ENCODE peak calls at places on chromosomes 5 and 9, in seven cellular contexts. One of them, this sample, is unnamed.
A peak's percentile ranks its signal among the peaks of the same experiment; 100 is the strongest.

GRCh38 chr5:36457511-36458260 is 148.7 kb upstream of the SLC1A3 start:
- DNase-seq in fibroblast of mammary gland: peak; percentile 30
- DNase-seq in lower leg skin: no peak
- DNase-seq in sigmoid colon: no peak
- DNase-seq in AG10803: peak; percentile 91
- DNase-seq in psoas muscle: no peak
- DNase-seq in hepatocyte: no peak
- DNase-seq in this sample: no peak

GRCh38 chr5:171577940-171578856 is 158.8 kb downstream of the FGF18 start:
- DNase-seq in fibroblast of mammary gland: peak; percentile 14
- DNase-seq in psoas muscle: peak; percentile 73
- DNase-seq in AG10803: no peak
- DNase-seq in lower leg skin: no peak
- DNase-seq in sigmoid colon: peak; percentile 78
- DNase-seq in hepatocyte: no peak
- DNase-seq in this sample: no peak

GRCh38 chr5:78287833-78288232 is 6.7 kb downstream of the AP3B1 start:
- DNase-seq in fibroblast of mammary gland: peak; percentile 75
- DNase-seq in hepatocyte: peak; percentile 18
- DNase-seq in sigmoid colon: no peak
- DNase-seq in psoas muscle: no peak
- DNase-seq in lower leg skin: no peak
- DNase-seq in AG10803: peak; percentile 81
- DNase-seq in this sample: no peak

GRCh38 chr5:34497031-34497808 is 158.9 kb upstream of the RAI14 start:
- DNase-seq in hepatocyte: no peak
- DNase-seq in lower leg skin: peak; percentile 91
- DNase-seq in psoas muscle: peak; percentile 57
- DNase-seq in fibroblast of mammary gland: peak; percentile 82
- DNase-seq in AG10803: peak; percentile 64
- DNase-seq in sigmoid colon: peak; percentile 90
- DNase-seq in this sample: peak; percentile 93

GRCh38 chr5:152990217-152990616 is 500.3 kb upstream of the GRIA1 start:
- DNase-seq in lower leg skin: no peak
- DNase-seq in hepatocyte: no peak
- DNase-seq in psoas muscle: no peak
- DNase-seq in AG10803: no peak
- DNase-seq in sigmoid colon: no peak
- DNase-seq in fibroblast of mammary gland: no peak
- DNase-seq in this sample: no peak

GRCh38 chr5:108905818-108906217 is 158.1 kb downstream of the FER start:
- DNase-seq in hepatocyte: no peak
- DNase-seq in lower leg skin: no peak
- DNase-seq in fibroblast of mammary gland: peak; percentile 28
- DNase-seq in sigmoid colon: no peak
- DNase-seq in psoas muscle: no peak
- DNase-seq in AG10803: peak; percentile 5
- DNase-seq in this sample: no peak

GRCh38 chr5:105684799-105685198 is 1985.9 kb downstream of the EFNA5 start:
- DNase-seq in hepatocyte: no peak
- DNase-seq in fibroblast of mammary gland: no peak
- DNase-seq in sigmoid colon: no peak
- DNase-seq in lower leg skin: no peak
- DNase-seq in AG10803: no peak
- DNase-seq in psoas muscle: no peak
- DNase-seq in this sample: no peak

GRCh38 chr5:76714771-76715483 is 999 bp upstream of the F2R start:
- DNase-seq in lower leg skin: no peak
- DNase-seq in hepatocyte: peak; percentile 49
- DNase-seq in psoas muscle: peak; percentile 35
- DNase-seq in fibroblast of mammary gland: no peak
- DNase-seq in sigmoid colon: no peak
- DNase-seq in AG10803: no peak
- DNase-seq in this sample: peak; percentile 71

GRCh38 chr9:69882998-69883565 is 62.5 kb downstream of the CFAP95 start:
- DNase-seq in psoas muscle: no peak
- DNase-seq in AG10803: no peak
- DNase-seq in lower leg skin: no peak
- DNase-seq in hepatocyte: no peak
- DNase-seq in fibroblast of mammary gland: no peak
- DNase-seq in sigmoid colon: no peak
- DNase-seq in this sample: no peak

GRCh38 chr9:124882221-124882620 is 20.3 kb downstream of the ARPC5L start:
- DNase-seq in psoas muscle: no peak
- DNase-seq in sigmoid colon: no peak
- DNase-seq in hepatocyte: no peak
- DNase-seq in fibroblast of mammary gland: no peak
- DNase-seq in lower leg skin: no peak
- DNase-seq in AG10803: no peak
- DNase-seq in this sample: no peak

GRCh38 chr9:35605336-35606137 is 475 bp downstream of the TESK1 start:
- DNase-seq in lower leg skin: peak; percentile 92
- DNase-seq in psoas muscle: peak; percentile 36
- DNase-seq in sigmoid colon: peak; percentile 75
- DNase-seq in AG10803: no peak
- DNase-seq in fibroblast of mammary gland: no peak
- DNase-seq in hepatocyte: peak; percentile 52
- DNase-seq in this sample: peak; percentile 88

GRCh38 chr9:36770025-36770424 is 197.3 kb downstream of the MELK start:
- DNase-seq in AG10803: no peak
- DNase-seq in psoas muscle: no peak
- DNase-seq in hepatocyte: no peak
- DNase-seq in lower leg skin: no peak
- DNase-seq in sigmoid colon: no peak
- DNase-seq in fibroblast of mammary gland: no peak
- DNase-seq in this sample: no peak

GRCh38 chr5:141513021-141513626 is 24.2 kb downstream of the PCDHGC5 start:
- DNase-seq in fibroblast of mammary gland: peak; percentile 62
- DNase-seq in hepatocyte: no peak
- DNase-seq in psoas muscle: peak; percentile 44
- DNase-seq in lower leg skin: peak; percentile 87
- DNase-seq in AG10803: peak; percentile 55
- DNase-seq in sigmoid colon: no peak
- DNase-seq in this sample: peak; percentile 80

GRCh38 chr5:44783916-44784315 is 24.8 kb upstream of the MRPS30 start:
- DNase-seq in lower leg skin: no peak
- DNase-seq in AG10803: no peak
- DNase-seq in psoas muscle: no peak
- DNase-seq in sigmoid colon: no peak
- DNase-seq in fibroblast of mammary gland: no peak
- DNase-seq in hepatocyte: no peak
- DNase-seq in this sample: no peak

GRCh38 chr5:76789991-76790571 is 28.7 kb upstream of the F2RL1 start:
- DNase-seq in sigmoid colon: no peak
- DNase-seq in lower leg skin: no peak
- DNase-seq in psoas muscle: no peak
- DNase-seq in AG10803: peak; percentile 37
- DNase-seq in hepatocyte: no peak
- DNase-seq in fibroblast of mammary gland: peak; percentile 90
- DNase-seq in this sample: no peak

GRCh38 chr9:133683494-133684460 is 47.6 kb downstream of the DBH start:
- DNase-seq in lower leg skin: no peak
- DNase-seq in AG10803: peak; percentile 2
- DNase-seq in fibroblast of mammary gland: peak; percentile 5
- DNase-seq in psoas muscle: peak; percentile 39
- DNase-seq in sigmoid colon: no peak
- DNase-seq in hepatocyte: no peak
- DNase-seq in this sample: peak; percentile 82

GRCh38 chr5:168712280-168712924 is 133.2 kb upstream of the PANK3 start:
- DNase-seq in fibroblast of mammary gland: peak; percentile 96
- DNase-seq in AG10803: peak; percentile 97
- DNase-seq in hepatocyte: peak; percentile 51
- DNase-seq in psoas muscle: no peak
- DNase-seq in sigmoid colon: no peak
- DNase-seq in lower leg skin: peak; percentile 74
- DNase-seq in this sample: no peak

GRCh38 chr5:174532453-174533126 is 191.8 kb upstream of the MSX2 start:
- DNase-seq in fibroblast of mammary gland: peak; percentile 90
- DNase-seq in lower leg skin: peak; percentile 90
- DNase-seq in AG10803: peak; percentile 85
- DNase-seq in psoas muscle: peak; percentile 73
- DNase-seq in hepatocyte: peak; percentile 93
- DNase-seq in sigmoid colon: peak; percentile 79
- DNase-seq in this sample: peak; percentile 85

DNA sequence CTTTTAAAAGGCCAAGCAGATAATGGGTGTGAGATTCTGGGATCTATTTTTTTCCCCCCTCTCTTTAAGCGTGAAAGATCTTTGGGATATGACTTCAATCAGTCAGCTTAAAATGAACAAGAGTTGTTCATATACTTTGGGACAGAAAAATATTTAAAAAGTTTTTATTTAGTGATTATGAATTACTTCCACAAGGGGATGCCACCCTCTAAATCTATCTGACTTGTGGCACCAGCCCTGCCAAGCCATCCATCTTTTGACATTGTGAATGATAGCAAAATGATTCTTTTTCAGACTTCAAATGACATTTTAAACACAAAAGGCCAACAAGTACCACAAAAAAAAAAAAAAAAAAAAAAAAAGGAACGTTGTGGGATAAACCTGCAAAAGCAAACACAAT is 111.0 kb upstream of the HMHB1 start:
- DNase-seq in lower leg skin: no peak
- DNase-seq in psoas muscle: no peak
- DNase-seq in sigmoid colon: no peak
- DNase-seq in AG10803: no peak
- DNase-seq in hepatocyte: no peak
- DNase-seq in fibroblast of mammary gland: no peak
- DNase-seq in this sample: no peak
- TF ChIP-seq CTCF in lower leg skin: no peak
- TF ChIP-seq CTCF in psoas muscle: no peak
- TF ChIP-seq CTCF in sigmoid colon: no peak
- TF ChIP-seq CTCF in AG10803: peak; percentile 26
- TF ChIP-seq CTCF in hepatocyte: no peak
- TF ChIP-seq CTCF in fibroblast of mammary gland: peak; percentile 9
- TF ChIP-seq CTCF in this sample: no peak

GRCh38 chr5:181221105-181221791 is 1.8 kb upstream of the TRIM41 start:
- DNase-seq in hepatocyte: no peak
- DNase-seq in fibroblast of mammary gland: no peak
- DNase-seq in sigmoid colon: no peak
- DNase-seq in lower leg skin: no peak
- DNase-seq in AG10803: no peak
- DNase-seq in psoas muscle: no peak
- DNase-seq in this sample: no peak
- H3K4me3 ChIP-seq in hepatocyte: no peak overlapping the region
- H3K4me3 ChIP-seq in fibroblast of mammary gland: peak overlapping the region; percentile 36
- H3K4me3 ChIP-seq in sigmoid colon: no peak overlapping the region
- H3K4me3 ChIP-seq in lower leg skin: no peak overlapping the region
- H3K4me3 ChIP-seq in AG10803: peak overlapping the region; percentile 13
- H3K4me3 ChIP-seq in psoas muscle: peak overlapping the region; percentile 97
- H3K4me3 ChIP-seq in this sample: peak overlapping the region; percentile 93

GRCh38 chr5:131589510-131590348 is 45.3 kb downstream of the RAPGEF6 start:
- DNase-seq in psoas muscle: no peak
- DNase-seq in lower leg skin: no peak
- DNase-seq in hepatocyte: peak; percentile 76
- DNase-seq in fibroblast of mammary gland: peak; percentile 67
- DNase-seq in AG10803: peak; percentile 65
- DNase-seq in sigmoid colon: no peak
- DNase-seq in this sample: no peak
- TF ChIP-seq CTCF in psoas muscle: peak; percentile 80
- TF ChIP-seq CTCF in lower leg skin: no peak
- TF ChIP-seq CTCF in hepatocyte: peak; percentile 88
- TF ChIP-seq CTCF in fibroblast of mammary gland: peak; percentile 96
- TF ChIP-seq CTCF in AG10803: peak; percentile 97
- TF ChIP-seq CTCF in sigmoid colon: peak; percentile 80
- TF ChIP-seq CTCF in this sample: peak; percentile 87

DNA sequence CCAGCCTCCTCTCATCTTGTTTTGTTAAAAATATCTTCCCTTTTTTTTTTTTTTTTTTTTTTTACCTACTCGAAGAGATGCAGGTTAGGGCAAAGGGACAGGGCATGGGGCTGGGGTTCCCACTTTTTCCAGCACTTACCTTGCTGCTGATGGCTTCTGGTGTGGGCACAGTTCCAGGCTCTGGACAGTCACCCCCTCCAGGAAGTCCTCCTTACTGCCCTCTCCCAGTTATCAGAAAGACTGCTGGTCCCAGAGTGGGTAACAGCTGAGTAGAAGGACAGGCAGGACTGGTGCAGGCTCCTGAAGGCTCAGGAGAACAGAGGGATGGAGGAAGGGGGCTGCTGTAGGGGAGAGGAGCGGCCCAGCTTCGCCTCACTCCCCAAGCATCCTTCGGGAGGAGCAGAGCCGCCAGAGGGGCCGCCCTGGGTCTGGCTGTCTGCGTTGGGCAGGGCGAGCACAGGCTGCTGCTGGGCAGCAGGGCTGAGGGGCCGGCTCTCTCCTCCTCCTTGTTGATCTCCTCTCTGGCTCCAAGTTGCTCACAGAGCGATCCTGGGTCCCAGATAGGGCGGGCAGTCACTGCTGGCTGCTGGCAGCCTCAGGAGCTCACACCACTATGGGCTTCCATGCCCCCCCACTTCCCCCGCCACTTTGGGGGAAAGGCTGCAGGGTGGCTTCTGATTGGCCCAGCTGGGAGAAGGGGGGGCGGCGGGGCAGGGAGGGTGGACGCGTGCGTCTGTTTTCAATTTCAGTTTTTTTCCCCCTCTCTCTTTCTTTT is at the start of gene PDGFRB:
- DNase-seq in sigmoid colon: peak; percentile 98
- DNase-seq in psoas muscle: peak; percentile 92
- DNase-seq in lower leg skin: peak; percentile 98
- DNase-seq in AG10803: peak; percentile 95
- DNase-seq in hepatocyte: peak; percentile 89
- DNase-seq in fibroblast of mammary gland: peak; percentile 91
- DNase-seq in this sample: peak; percentile 95
- H3K4me3 ChIP-seq in sigmoid colon: peak within 1 kb of the TSS; percentile 61
- H3K4me3 ChIP-seq in psoas muscle: peak within 1 kb of the TSS; percentile 63
- H3K4me3 ChIP-seq in lower leg skin: peak within 1 kb of the TSS; percentile 40
- H3K4me3 ChIP-seq in AG10803: peak within 1 kb of the TSS; percentile 99
- H3K4me3 ChIP-seq in hepatocyte: peak within 1 kb of the TSS; percentile 49
- H3K4me3 ChIP-seq in fibroblast of mammary gland: peak within 1 kb of the TSS; percentile 97
- H3K4me3 ChIP-seq in this sample: peak within 1 kb of the TSS; percentile 67

DNA sequence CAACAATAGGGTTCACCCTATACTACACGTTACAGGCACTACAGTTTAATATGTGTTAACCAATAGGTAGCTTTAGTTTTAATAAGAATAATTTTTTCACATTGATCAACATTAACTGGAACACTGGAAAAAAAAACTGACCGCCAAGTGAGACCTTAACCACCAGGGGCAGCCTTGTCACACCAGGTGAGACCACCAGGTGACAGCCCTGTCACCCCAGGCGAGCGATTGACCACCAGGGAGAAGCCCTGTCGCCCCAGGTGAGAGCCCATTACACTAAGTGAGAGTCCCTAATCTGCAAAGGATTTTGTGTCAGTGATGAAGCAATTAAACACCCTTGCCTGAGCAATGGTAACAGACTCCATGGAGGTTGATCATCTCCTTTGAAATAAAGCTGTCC is 75.4 kb upstream of the SYK start:
- DNase-seq in sigmoid colon: no peak
- DNase-seq in psoas muscle: no peak
- DNase-seq in fibroblast of mammary gland: no peak
- DNase-seq in AG10803: no peak
- DNase-seq in lower leg skin: no peak
- DNase-seq in hepatocyte: no peak
- DNase-seq in this sample: no peak
- TF ChIP-seq CTCF in sigmoid colon: no peak
- TF ChIP-seq CTCF in psoas muscle: no peak
- TF ChIP-seq CTCF in fibroblast of mammary gland: no peak
- TF ChIP-seq CTCF in AG10803: no peak
- TF ChIP-seq CTCF in lower leg skin: no peak
- TF ChIP-seq CTCF in hepatocyte: no peak
- TF ChIP-seq CTCF in this sample: no peak